ENCODE peak calls at places on chromosome 15, in seven cellular contexts. P is HCT116, U is coronary artery, S is type B pancreatic cell, A is substantia nigra, H is fibroblast of lung, R is nucleus accumbens. V is an unnamed sample.

GRCh38 chr15:91627473-91628309 is 225.8 kb upstream of the SLCO3A1 start:
- DNase-seq in R (no peak), H (peak), A (no peak), U (no peak), P (no peak), S (no peak), V (no peak)

GRCh38 chr15:66906660-66907059 is 158.7 kb upstream of the SMAD3 start:
- DNase-seq in H (no peak), S (no peak), P (no peak), U (peak), R (no peak), A (no peak), V (no peak)

GRCh38 chr15:91552555-91552954 is 301.0 kb upstream of the SLCO3A1 start:
- DNase-seq in S (no peak), A (no peak), U (no peak), H (no peak), R (no peak), P (no peak), V (no peak)

GRCh38 chr15:47366884-47367283 is 350.4 kb upstream of the SEMA6D start:
- DNase-seq in U (no peak), R (no peak), P (no peak), S (no peak), H (peak), A (no peak), V (no peak)

GRCh38 chr15:75339531-75340240 is 3.8 kb downstream of the COMMD4 start:
- DNase-seq in A (no peak), U (no peak), H (no peak), P (no peak), S (no peak), R (no peak), V (no peak)

GRCh38 chr15:29736745-29737023 is 85.6 kb downstream of the TJP1 start:
- DNase-seq in A (no peak), R (no peak), H (peak), U (no peak), P (peak), S (no peak), V (peak)

GRCh38 chr15:51192560-51193280 is 98.0 kb upstream of the TNFAIP8L3 start:
- DNase-seq in A (peak), H (peak), R (peak), U (peak), P (peak), S (peak), V (peak)

GRCh38 chr15:81911572-81911971 is 134.2 kb downstream of the MEX3B start:
- DNase-seq in U (no peak), R (no peak), S (no peak), A (no peak), H (no peak), P (no peak), V (no peak)

GRCh38 chr15:58487041-58487723 is 55.4 kb downstream of the LIPC start:
- DNase-seq in P (no peak), R (no peak), U (no peak), A (no peak), H (no peak), S (no peak), V (no peak)

GRCh38 chr15:68389936-68390790 is 41.8 kb downstream of the ITGA11 start:
- DNase-seq in S (peak), H (peak), U (peak), P (no peak), A (no peak), R (no peak), V (peak)

GRCh38 chr15:31367021-31367729 is 40.5 kb downstream of the KLF13 start:
- DNase-seq in A (no peak), R (no peak), S (no peak), U (no peak), H (no peak), P (no peak), V (no peak)

GRCh38 chr15:25737218-25737643 is 125.9 kb downstream of the ATP10A start:
- DNase-seq in H (peak), P (no peak), A (no peak), R (no peak), U (peak), S (no peak), V (no peak)

GRCh38 chr15:70036585-70037343 is 61.0 kb downstream of the TLE3 start:
- DNase-seq in H (no peak), P (no peak), A (no peak), S (no peak), R (no peak), U (no peak), V (no peak)

GRCh38 chr15:61819386-61819785 is 240.9 kb downstream of the VPS13C start:
- DNase-seq in H (no peak), S (no peak), U (no peak), P (no peak), R (no peak), A (no peak), V (no peak)

GRCh38 chr15:57820119-57820518 is 113.6 kb downstream of the POLR2M start:
- DNase-seq in A (no peak), R (no peak), P (no peak), S (no peak), U (no peak), H (no peak), V (peak)

GRCh38 chr15:33720952-33721351 is 247.3 kb upstream of the CHRM5 start:
- DNase-seq in S (no peak), A (no peak), P (no peak), R (no peak), H (peak), U (no peak), V (peak)

GRCh38 chr15:58704155-58704825 is 45.2 kb downstream of the ADAM10 start:
- DNase-seq in A (no peak), U (no peak), H (peak), P (no peak), R (no peak), S (no peak), V (no peak)

GRCh38 chr15:50485389-50485788 is 61.1 kb downstream of the USP50 start:
- DNase-seq in S (no peak), A (no peak), P (no peak), U (no peak), H (no peak), R (no peak), V (no peak)

GRCh38 chr15:52680041-52680391 is 828 bp upstream of the ATOSA start:
- DNase-seq in U (no peak), A (no peak), P (no peak), R (no peak), H (peak), S (no peak), V (peak)

GRCh38 chr15:64620991-64621495 is 154.3 kb downstream of the RBPMS2 start:
- DNase-seq in R (no peak), S (no peak), P (no peak), A (no peak), H (no peak), U (no peak), V (no peak)

GRCh38 chr15:71595846-71596553 is 214.4 kb upstream of the NR2E3 start:
- DNase-seq in H (no peak), A (no peak), U (no peak), P (no peak), R (no peak), S (no peak), V (peak)

GRCh38 chr15:75371901-75372688 is 3.7 kb upstream of the MAN2C1 start:
- DNase-seq in P (no peak), U (no peak), R (no peak), A (no peak), S (peak), H (no peak), V (no peak)